ENCODE peak calls at places on chromosomes 1 and 21, in six cellular contexts. H is endodermal cell; C is esophagus squamous epithelium; R is prostate gland; J is SK-N-SH; T is naive thymus-derived CD4-positive, alpha-beta T cell. P is an unnamed sample.

GRCh38 chr1:69929278-69930057 is 275.9 kb downstream of the LRRC40 start:
- DNase-seq in J (no peak), C (no peak), R (no peak), T (no peak), H (no peak), P (no peak)

GRCh38 chr1:231428392-231428791 is 6.3 kb upstream of the EGLN1 start:
- DNase-seq in C (no peak), J (no peak), R (no peak), T (no peak), H (no peak), P (no peak)

GRCh38 chr1:227938911-227939790 is 8.6 kb downstream of the WNT9A start:
- DNase-seq in R (no peak), H (peak; percentile 40), C (no peak), T (no peak), J (no peak), P (no peak)

GRCh38 chr1:76289692-76290091 is 215.1 kb downstream of the ST6GALNAC3 start:
- DNase-seq in R (no peak), J (no peak), T (no peak), C (no peak), H (peak; percentile 53), P (no peak)

GRCh38 chr1:57623791-57624538 is 200.1 kb upstream of the DAB1 start:
- DNase-seq in T (no peak), H (peak; percentile 63), J (no peak), R (no peak), C (no peak), P (no peak)

GRCh38 chr1:36008546-36009197 is 75.2 kb upstream of the TEKT2 start:
- DNase-seq in H (no peak), R (no peak), T (no peak), C (no peak), J (no peak), P (peak; percentile 82)

GRCh38 chr1:179448429-179449149 is 82.8 kb downstream of the AXDND1 start:
- DNase-seq in J (no peak), R (no peak), C (no peak), H (no peak), T (no peak), P (no peak)

GRCh38 chr1:79982218-79982617 is 975.7 kb upstream of the ADGRL4 start:
- DNase-seq in T (no peak), J (no peak), R (peak; percentile 25), H (no peak), C (no peak), P (no peak)

GRCh38 chr1:229841230-229841629 is 215.2 kb downstream of the URB2 start:
- DNase-seq in R (peak; percentile 33), C (no peak), J (no peak), H (no peak), T (no peak), P (no peak)

GRCh38 chr21:29217818-29218252 is 80.9 kb upstream of the BACH1 start:
- DNase-seq in R (no peak), C (no peak), J (no peak), T (no peak), H (no peak), P (peak; percentile 93)

GRCh38 chr1:24481098-24481497 is 21.5 kb upstream of the RCAN3 start:
- DNase-seq in J (no peak), T (peak; percentile 80), C (no peak), H (no peak), R (no peak), P (no peak)

GRCh38 chr1:26861286-26861701 is 1.7 kb upstream of the SFN start:
- DNase-seq in T (no peak), J (no peak), H (peak; percentile 68), R (no peak), C (no peak), P (peak; percentile 20)

GRCh38 chr1:220990417-220991337 is 111.4 kb downstream of the HLX start:
- DNase-seq in C (no peak), H (no peak), T (no peak), R (no peak), J (no peak), P (peak; percentile 72)

GRCh38 chr1:8671313-8671917 is 146.0 kb downstream of the RERE start:
- DNase-seq in H (no peak), J (peak; percentile 60), T (peak; percentile 24), C (no peak), R (peak; percentile 37), P (peak; percentile 57)

GRCh38 chr1:58809327-58810040 is 25.6 kb upstream of the JUN start:
- DNase-seq in C (no peak), J (no peak), T (no peak), R (no peak), H (no peak), P (peak; percentile 62)

GRCh38 chr1:59294423-59294822 is 2.5 kb upstream of the FGGY start:
- DNase-seq in J (no peak), H (no peak), C (no peak), T (no peak), R (no peak), P (no peak)

GRCh38 chr21:15421521-15421920 is 308.3 kb upstream of the USP25 start:
- DNase-seq in T (no peak), C (no peak), J (no peak), R (no peak), H (no peak), P (no peak)

GRCh38 chr1:229230893-229231753 is 39.8 kb upstream of the RAB4A start:
- DNase-seq in C (no peak), T (no peak), R (peak; percentile 89), J (no peak), H (peak; percentile 75), P (peak; percentile 87)

GRCh38 chr1:171699526-171699925 is 42.3 kb downstream of the VAMP4 start:
- DNase-seq in J (no peak), T (no peak), R (no peak), H (no peak), C (no peak), P (no peak)

GRCh38 chr1:26317612-26318337 is at the start of gene CD52:
- DNase-seq in C (no peak), H (peak; percentile 82), R (no peak), J (no peak), T (peak; percentile 85), P (no peak)

GRCh38 chr1:7390604-7391000 is 380.5 kb upstream of the VAMP3 start:
- DNase-seq in J (no peak), C (no peak), T (no peak), H (peak; percentile 33), R (no peak), P (no peak)

GRCh38 chr1:26538480-26539412 is 9.2 kb downstream of the RPS6KA1 start:
- DNase-seq in R (peak; percentile 22), T (no peak), C (no peak), J (peak; percentile 69), H (peak; percentile 88), P (peak; percentile 40)

GRCh38 chr1:47906009-47906432 is 91.2 kb downstream of the TRABD2B start:
- DNase-seq in H (no peak), R (no peak), J (no peak), T (no peak), C (no peak), P (peak; percentile 42)

GRCh38 chr1:186925881-186926676 is 97.3 kb downstream of the PLA2G4A start:
- DNase-seq in C (no peak), J (no peak), T (no peak), H (no peak), R (no peak), P (no peak)

GRCh38 chr1:228164561-228165371 is 838 bp upstream of the IBA57 start:
- DNase-seq in H (no peak), T (no peak), J (no peak), C (no peak), R (no peak), P (no peak)

GRCh38 chr1:22868331-22868730 is 104.3 kb downstream of the LACTBL1 start:
- DNase-seq in T (no peak), H (no peak), R (no peak), J (no peak), C (no peak), P (no peak)

GRCh38 chr1:61424382-61424781 is 300.6 kb downstream of the TM2D1 start:
- DNase-seq in C (no peak), J (no peak), H (no peak), R (no peak), T (no peak), P (no peak)

GRCh38 chr1:228340686-228341449 is 65.8 kb downstream of the TRIM11 start:
- DNase-seq in T (no peak), H (peak; percentile 78), C (no peak), R (no peak), J (peak; percentile 75), P (no peak)

GRCh38 chr1:32895325-32896215 is 5.6 kb downstream of the TMEM54 start:
- DNase-seq in J (peak; percentile 30), R (no peak), C (no peak), H (no peak), T (no peak), P (no peak)

GRCh38 chr1:66370462-66370907 is 163.5 kb upstream of the SGIP1 start:
- DNase-seq in C (no peak), R (no peak), T (no peak), H (no peak), J (no peak), P (no peak)

GRCh38 chr1:147225193-147225730 is at the start of gene FMO5:
- DNase-seq in R (peak; percentile 68), C (no peak), H (peak; percentile 89), J (peak; percentile 57), T (peak; percentile 45), P (peak; percentile 53)
- H3K27ac ChIP-seq in R (peak within 1 kb of the TSS; percentile 71), C (peak within 1 kb of the TSS; percentile 79), H (no peak within 1 kb of the TSS), J (peak within 1 kb of the TSS; percentile 6), T (peak within 1 kb of the TSS; percentile 53), P (no peak within 1 kb of the TSS)

GRCh38 chr1:237145379-237145778 is 103.4 kb downstream of the RYR2 start:
- DNase-seq in J (no peak), H (no peak), T (no peak), C (no peak), R (no peak), P (no peak)
- H3K4me3 ChIP-seq in J (no peak overlapping the region), H (no peak overlapping the region), T (no peak overlapping the region), C (no peak overlapping the region), R (no peak overlapping the region), P (no peak overlapping the region)

GRCh38 chr1:164950453-164951052 is 391.6 kb downstream of the PBX1 start:
- DNase-seq in C (no peak), R (no peak), H (no peak), T (no peak), J (no peak), P (no peak)
- H3K27ac ChIP-seq in C (peak overlapping the region; percentile 64), R (no peak overlapping the region), H (no peak overlapping the region), T (no peak overlapping the region), J (no peak overlapping the region), P (no peak overlapping the region)

DNA sequence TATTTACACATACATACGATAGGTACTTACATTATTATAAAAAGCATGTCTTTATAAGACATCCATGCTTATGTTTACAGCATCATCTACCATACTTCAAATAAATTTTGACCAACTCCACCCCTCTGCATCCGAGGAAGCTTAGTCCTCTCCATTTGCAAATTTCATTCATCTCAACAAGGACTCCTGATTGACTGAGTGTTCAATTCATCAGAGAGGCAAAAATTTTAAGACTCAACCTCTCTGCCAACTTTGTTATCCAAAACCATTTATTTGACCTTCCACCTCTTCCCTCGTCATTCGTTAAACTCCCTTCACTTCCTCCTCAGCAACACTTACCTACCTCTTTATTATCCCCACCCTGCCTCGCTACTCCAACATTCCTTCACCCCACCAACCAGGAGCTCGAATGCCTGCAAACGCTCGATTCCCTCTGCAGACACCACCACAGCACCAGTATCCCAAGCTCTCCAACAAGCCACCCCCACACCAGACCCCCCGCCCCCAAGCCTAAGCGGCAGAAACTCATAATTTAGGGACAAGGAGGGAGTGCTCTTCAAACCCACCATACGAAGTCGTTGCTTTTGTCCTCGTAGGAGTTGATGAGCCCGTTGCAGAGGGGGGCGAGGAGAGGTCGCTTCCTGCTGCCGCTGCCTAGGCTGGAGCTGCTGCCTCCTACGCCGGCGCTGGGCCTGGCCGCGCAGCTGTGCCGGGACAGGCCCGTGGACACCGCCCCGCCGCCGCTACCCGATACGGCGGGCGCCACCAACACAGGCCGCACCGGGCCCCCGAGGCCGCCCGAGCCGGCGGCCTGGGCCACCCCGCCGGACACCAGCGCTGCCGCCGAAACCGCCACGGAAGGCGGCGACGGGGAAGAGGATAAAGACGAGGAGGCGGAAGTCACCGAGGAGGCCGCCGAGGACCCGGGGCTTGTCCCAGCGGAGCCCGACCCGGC is 803 bp downstream of the COP1 start:
- DNase-seq in R (peak; percentile 6), T (peak; percentile 0), H (peak; percentile 86), C (no peak), J (peak; percentile 63), P (peak; percentile 33)
- H3K4me3 ChIP-seq in R (peak overlapping the region; percentile 97), T (peak overlapping the region; percentile 90), H (peak overlapping the region; percentile 99), C (peak overlapping the region; percentile 91), J (peak overlapping the region; percentile 74), P (peak overlapping the region; percentile 65)

P was measured in brain microvascular endothelial cell.